ENCODE peak calls at places on chromosomes 2 and 18, in eight cellular contexts. C, J, W, V, P, K, R and E are unnamed samples.

GRCh38 chr2:43222472-43223146 is 3.8 kb downstream of the ZFP36L2 start:
- DNase-seq in C (peak), J (peak), W (no peak), V (no peak), P (no peak), K (no peak), R (no peak), E (no peak)

GRCh38 chr2:36380624-36381481 is 25.3 kb downstream of the CRIM1 start:
- DNase-seq in C (no peak), J (peak), W (peak), V (no peak), P (peak), K (peak), R (peak), E (peak)

GRCh38 chr2:28488858-28489575 is 6.8 kb upstream of the PLB1 start:
- DNase-seq in C (no peak), J (no peak), W (no peak), V (no peak), P (no peak), K (no peak), R (peak), E (no peak)

GRCh38 chr2:226796840-226797288 is 2.8 kb downstream of the IRS1 start:
- DNase-seq in C (peak), J (peak), W (peak), V (no peak), P (peak), K (no peak), R (no peak), E (no peak)

GRCh38 chr18:49849331-49850217 is 36.2 kb upstream of the ACAA2 start:
- DNase-seq in C (peak), J (peak), W (peak), V (peak), P (peak), K (peak), R (peak), E (no peak)

GRCh38 chr18:48792141-48792540 is 158.6 kb downstream of the SMAD7 start:
- DNase-seq in C (no peak), J (no peak), W (no peak), V (no peak), P (no peak), K (no peak), R (no peak), E (no peak)

GRCh38 chr2:157170299-157170698 is 87.2 kb upstream of the GALNT5 start:
- DNase-seq in C (peak), J (peak), W (no peak), V (no peak), P (no peak), K (no peak), R (no peak), E (no peak)

GRCh38 chr2:14240868-14241267 is 391.6 kb upstream of the LRATD1 start:
- DNase-seq in C (no peak), J (no peak), W (no peak), V (no peak), P (no peak), K (no peak), R (no peak), E (no peak)

GRCh38 chr2:67514515-67514914 is 117.4 kb downstream of the ETAA1 start:
- DNase-seq in C (peak), J (peak), W (no peak), V (no peak), P (no peak), K (no peak), R (peak), E (no peak)

GRCh38 chr2:158745067-158745865 is 49.9 kb upstream of the DAPL1 start:
- DNase-seq in C (peak), J (peak), W (peak), V (peak), P (peak), K (peak), R (peak), E (peak)